ENCODE peak calls at places on chromosomes 16 and 17, in eight cellular contexts. I is body of pancreas; L is IMR-90; A is CD4-positive, CD25-positive, alpha-beta regulatory T cell; P is MM.1S; G is CD8-positive, alpha-beta memory T cell; Y is OCI-LY7; V is esophagus squamous epithelium. R is an unnamed sample. For H3K9me3, the result is how much of the 10 kb centered on the place peaks cover.

GRCh38 chr16:81036751-81037350 is 1.2 kb downstream of the ATMIN start:
- DNase-seq in I (no peak), L (no peak), A (peak), P (no peak), G (no peak), Y (peak), V (no peak), R (no peak)

GRCh38 chr16:24075929-24076716 is 180.0 kb upstream of the CACNG3 start:
- DNase-seq in I (no peak), L (no peak), A (peak), P (peak), G (no peak), Y (peak), V (no peak), R (no peak)

GRCh38 chr17:34412022-34412421 is 49.0 kb upstream of the CCL1 start:
- DNase-seq in I (no peak), L (no peak), A (no peak), P (no peak), G (no peak), Y (no peak), V (no peak), R (no peak)

GRCh38 chr17:59349178-59349577 is 17.7 kb downstream of the YPEL2 start:
- DNase-seq in I (no peak), L (no peak), A (no peak), P (no peak), G (no peak), Y (no peak), V (no peak), R (no peak)

GRCh38 chr17:4672055-4672630 is 30.7 kb upstream of the ALOX15 start:
- DNase-seq in I (no peak), L (no peak), A (no peak), P (no peak), G (no peak), Y (no peak), V (no peak), R (no peak)

GRCh38 chr16:27318399-27319256 is 4.9 kb downstream of the IL4R start:
- DNase-seq in I (no peak), L (peak), A (peak), P (no peak), G (peak), Y (peak), V (no peak), R (peak)

GRCh38 chr16:11386791-11387546 is 41.7 kb downstream of the RMI2 start:
- DNase-seq in I (peak), L (no peak), A (no peak), P (no peak), G (no peak), Y (peak), V (no peak), R (no peak)

GRCh38 chr17:54864636-54865420 is 35.8 kb upstream of the TOM1L1 start:
- DNase-seq in I (peak), L (no peak), A (no peak), P (no peak), G (no peak), Y (no peak), V (no peak), R (no peak)

GRCh38 chr16:11621920-11622651 is 35.4 kb upstream of the LITAF start:
- DNase-seq in I (no peak), L (no peak), A (peak), P (peak), G (peak), Y (peak), V (no peak), R (no peak)

GRCh38 chr17:47204722-47205418 is 4.3 kb upstream of the MYL4 start:
- DNase-seq in I (no peak), L (peak), A (peak), P (peak), G (peak), Y (peak), V (no peak), R (peak)

GRCh38 chr17:42979511-42980273 is at the start of gene PTGES3L:
- DNase-seq in I (peak), L (peak), A (no peak), P (peak), G (no peak), Y (peak), V (no peak), R (peak)

GRCh38 chr17:48761114-48761513 is 32.6 kb upstream of the HOXB13 start:
- DNase-seq in I (no peak), L (no peak), A (no peak), P (no peak), G (no peak), Y (no peak), V (no peak), R (no peak)

GRCh38 chr16:62041401-62041800 is 5.2 kb upstream of the CDH8 start:
- DNase-seq in I (no peak), L (no peak), A (no peak), P (no peak), G (no peak), Y (peak), V (no peak), R (no peak)

GRCh38 chr16:9092963-9093477 is 1.6 kb downstream of the HAPSTR1 start:
- DNase-seq in I (peak), L (no peak), A (peak), P (peak), G (peak), Y (peak), V (no peak), R (peak)

GRCh38 chr16:49464877-49465504 is 91.4 kb downstream of the C16orf78 start:
- DNase-seq in I (no peak), L (no peak), A (no peak), P (peak), G (no peak), Y (peak), V (no peak), R (no peak)

GRCh38 chr17:17859909-17860760 is 23.3 kb upstream of the SREBF1 start:
- DNase-seq in I (peak), L (peak), A (peak), P (peak), G (peak), Y (peak), V (no peak), R (peak)

GRCh38 chr17:13393841-13394710 is 207.7 kb downstream of the HS3ST3A1 start:
- DNase-seq in I (no peak), L (peak), A (no peak), P (no peak), G (no peak), Y (no peak), V (no peak), R (no peak)

GRCh38 chr16:19523184-19523558 is 571 bp upstream of the CCP110 start:
- DNase-seq in I (no peak), L (no peak), A (no peak), P (no peak), G (no peak), Y (no peak), V (no peak), R (no peak)

GRCh38 chr17:49497147-49498036 is 2.3 kb downstream of the NGFR start:
- DNase-seq in I (peak), L (peak), A (no peak), P (no peak), G (no peak), Y (no peak), V (no peak), R (no peak)

GRCh38 chr17:59388070-59388556 is 56.7 kb downstream of the YPEL2 start:
- DNase-seq in I (no peak), L (no peak), A (no peak), P (no peak), G (no peak), Y (no peak), V (no peak), R (no peak)

GRCh38 chr16:27217256-27217655 is 13.9 kb downstream of the KDM8 start:
- DNase-seq in I (no peak), L (peak), A (no peak), P (no peak), G (no peak), Y (no peak), V (no peak), R (no peak)

GRCh38 chr17:31715436-31715835 is 143.6 kb downstream of the COPRS start:
- DNase-seq in I (no peak), L (no peak), A (peak), P (no peak), G (no peak), Y (no peak), V (no peak), R (no peak)

GRCh38 chr17:7478276-7479138 is 924 bp downstream of the ZBTB4 start:
- DNase-seq in I (peak), L (peak), A (peak), P (no peak), G (peak), Y (no peak), V (no peak), R (peak)

GRCh38 chr17:80758793-80759673 is 214.4 kb downstream of the RPTOR start:
- DNase-seq in I (no peak), L (peak), A (peak), P (no peak), G (no peak), Y (no peak), V (no peak), R (peak)

GRCh38 chr17:69975808-69976207 is 99.2 kb upstream of the KCNJ16 start:
- DNase-seq in I (no peak), L (no peak), A (no peak), P (no peak), G (no peak), Y (no peak), V (no peak), R (no peak)

GRCh38 chr17:69978056-69978646 is 96.9 kb upstream of the KCNJ16 start:
- DNase-seq in I (no peak), L (no peak), A (no peak), P (no peak), G (no peak), Y (no peak), V (no peak), R (no peak)

GRCh38 chr17:69969897-69970296 is 105.1 kb upstream of the KCNJ16 start:
- DNase-seq in I (no peak), L (no peak), A (no peak), P (no peak), G (no peak), Y (no peak), V (no peak), R (no peak)

GRCh38 chr17:69967910-69968411 is 107.1 kb upstream of the KCNJ16 start:
- DNase-seq in I (no peak), L (peak), A (no peak), P (no peak), G (no peak), Y (no peak), V (no peak), R (no peak)

DNA sequence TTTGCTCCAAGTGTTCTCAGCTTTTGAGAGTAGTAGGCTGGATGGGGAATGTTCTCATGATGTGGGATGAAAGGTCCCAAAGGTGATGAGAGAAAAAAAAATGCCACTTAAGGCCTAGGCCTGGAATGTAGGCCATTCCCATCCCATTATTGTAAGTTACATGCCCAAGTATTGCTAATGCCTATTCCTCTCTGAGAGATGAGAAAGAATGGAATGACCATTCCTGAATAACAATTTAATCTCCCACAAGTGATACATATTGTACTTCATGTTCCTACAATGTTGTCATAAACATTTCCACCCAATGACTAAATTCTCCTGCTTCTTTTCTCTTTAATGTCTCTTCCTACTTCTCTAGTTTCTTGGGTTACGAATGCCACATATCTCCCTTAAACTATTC is 102.8 kb upstream of the KCNJ16 start:
- DNase-seq in I (no peak), L (peak), A (no peak), P (no peak), G (no peak), Y (no peak), V (no peak), R (no peak)
- H3K9me3 ChIP-seq in I (under half), L (under half), A (under half), P (under half), G (under half), Y (under half), V (under half), R (under half)

DNA sequence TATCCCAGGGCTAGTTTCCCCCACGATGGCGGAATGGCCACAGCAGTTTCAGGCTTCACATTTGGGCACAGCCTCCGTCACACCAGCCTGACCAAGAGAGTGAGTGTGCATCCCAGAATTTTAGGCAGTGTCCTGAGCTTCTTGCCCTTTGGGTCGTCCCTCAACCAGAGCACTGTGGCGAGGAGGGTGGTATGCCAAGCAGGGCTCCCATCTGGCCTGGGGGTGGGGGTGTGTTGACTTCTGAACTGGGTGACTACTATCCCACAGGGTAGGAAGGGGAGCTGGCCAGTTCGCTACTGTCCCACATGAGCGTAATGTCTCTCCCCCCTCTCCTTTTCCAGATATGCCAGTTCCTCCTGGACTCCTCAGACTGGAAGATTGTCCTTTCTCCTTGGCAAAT is 16.1 kb downstream of the USP10 start:
- DNase-seq in I (no peak), L (no peak), A (no peak), P (no peak), G (no peak), Y (no peak), V (no peak), R (no peak)
- H3K9me3 ChIP-seq in I (under half), L (under half), A (under half), P (under half), G (under half), Y (under half), V (under half), R (under half)

DNA sequence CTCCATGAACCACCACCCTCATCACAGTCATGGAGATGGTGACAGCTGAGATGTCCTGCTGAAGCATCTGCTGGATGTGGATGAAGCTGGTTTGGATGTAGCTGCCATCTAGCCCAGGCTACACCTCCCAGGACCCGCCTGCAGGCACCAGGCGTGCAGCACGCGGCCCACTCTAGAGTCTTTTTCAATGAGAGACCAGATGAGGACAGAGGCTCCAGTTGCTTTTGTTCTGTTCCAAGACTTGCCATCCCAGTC is 102.1 kb downstream of the ZNF778 start:
- DNase-seq in I (no peak), L (no peak), A (no peak), P (no peak), G (no peak), Y (no peak), V (no peak), R (no peak)
- H3K9me3 ChIP-seq in I (under half), L (under half), A (under half), P (under half), G (under half), Y (under half), V (under half), R (under half)

GRCh38 chr17:22272363-22273146 is 580.2 kb downstream of the KCNJ18 start:
- DNase-seq in I (no peak), L (no peak), A (no peak), P (no peak), G (no peak), Y (no peak), V (no peak), R (no peak)
- H3K9me3 ChIP-seq in I (under half), L (under half), A (under half), P (under half), G (under half), Y (under half), V (under half), R (under half)

DNA sequence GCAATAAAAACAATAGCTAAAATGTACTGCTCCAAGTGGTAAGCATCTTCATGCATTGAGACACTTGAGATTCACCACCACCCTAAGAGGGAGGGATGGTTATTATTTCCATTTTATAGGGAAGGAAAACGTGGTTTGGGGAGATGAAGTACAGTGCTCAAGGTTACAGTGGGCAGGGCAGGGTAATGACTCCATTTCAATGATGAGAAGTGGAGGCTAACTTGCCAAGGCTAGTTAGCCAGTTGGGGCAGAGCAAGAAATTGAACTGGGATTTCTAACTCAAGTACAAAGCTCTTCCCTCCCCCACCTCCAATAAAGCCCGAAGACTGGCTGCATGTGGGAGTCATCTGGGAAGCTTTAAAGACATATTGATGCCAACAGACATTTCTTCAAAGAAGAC is 6.3 kb upstream of the SPACA3 start:
- DNase-seq in I (no peak), L (no peak), A (no peak), P (no peak), G (no peak), Y (no peak), V (no peak), R (no peak)
- H3K9me3 ChIP-seq in I (under half), L (under half), A (under half), P (under half), G (under half), Y (under half), V (under half), R (under half)

DNA sequence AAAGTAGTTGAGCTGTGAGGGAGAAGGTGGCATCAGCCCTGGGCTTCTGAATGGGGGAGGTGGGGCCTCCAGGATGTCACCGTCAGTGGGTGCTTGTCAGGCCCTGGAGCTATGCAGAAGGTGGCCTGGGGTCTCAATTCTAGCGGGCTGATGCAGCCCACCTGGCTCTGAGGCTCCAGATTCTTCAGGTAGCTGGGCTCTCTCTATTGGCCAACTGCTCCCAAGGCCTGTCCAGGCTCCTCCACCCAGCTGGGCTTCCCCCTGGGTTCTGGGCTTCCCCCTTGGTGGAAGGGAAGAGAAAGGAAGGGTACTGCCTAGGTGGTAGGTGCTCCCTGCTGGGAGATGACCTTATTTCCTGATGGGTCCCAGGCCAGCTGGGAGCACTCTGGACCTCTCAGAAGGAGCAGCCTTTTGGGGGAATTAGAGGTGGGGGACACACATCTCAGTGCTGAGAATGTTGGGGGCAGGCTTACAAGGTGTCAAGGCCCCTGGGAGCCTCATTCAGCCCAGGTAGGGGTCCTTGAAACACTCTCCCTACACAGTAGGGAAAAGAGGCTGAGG is 1728.3 kb downstream of the TP53TG3F start:
- DNase-seq in I (no peak), L (no peak), A (no peak), P (no peak), G (no peak), Y (no peak), V (no peak), R (no peak)
- H3K9me3 ChIP-seq in I (under half), L (under half), A (under half), P (under half), G (under half), Y (under half), V (under half), R (under half)

GRCh38 chr16:35146723-35147458 is 1687.5 kb downstream of the TP53TG3F start:
- DNase-seq in I (no peak), L (no peak), A (no peak), P (no peak), G (no peak), Y (no peak), V (no peak), R (no peak)
- H3K9me3 ChIP-seq in I (under half), L (half or more), A (under half), P (under half), G (under half), Y (under half), V (under half), R (under half)